ENCODE peak calls at places on chromosomes 5 and 9, in seven cellular contexts. A is stimulated activated CD4-positive, alpha-beta T cell treated with anti-CD3 and anti-CD28 coated beads, Interleukin-1b, Interleukin-23, amount 100 ng/mL, for 4 hours; Z is GM18507; H is H54; V is amniotic stem cell; O is NCI-H524; D is cardiac muscle cell. X is an unnamed sample.

GRCh38 chr5:892390-893136 is at the start of the genes BRD9 and TRIP13:
- DNase-seq in O (peak; percentile 70), A (peak; percentile 66), V (peak; percentile 53), D (peak; percentile 79), H (peak; percentile 99), Z (peak; percentile 100), X (peak; percentile 66)

GRCh38 chr9:134536101-134536900 is 105.3 kb upstream of the COL5A1 start:
- DNase-seq in V (peak; percentile 84), D (peak; percentile 80), O (no peak), A (no peak), Z (no peak), H (peak; percentile 92), X (no peak)

GRCh38 chr5:167561796-167562195 is 729.6 kb upstream of the WWC1 start:
- DNase-seq in Z (no peak), O (no peak), A (no peak), D (no peak), V (no peak), H (no peak), X (no peak)

GRCh38 chr5:122195784-122196394 is 66.5 kb downstream of the ZNF474 start:
- DNase-seq in Z (no peak), V (peak; percentile 7), D (peak; percentile 74), H (no peak), A (no peak), O (peak; percentile 14), X (peak; percentile 46)

GRCh38 chr9:115978739-115979138 is 174.9 kb upstream of the PAPPA start:
- DNase-seq in D (peak; percentile 67), V (no peak), Z (no peak), A (no peak), O (no peak), H (no peak), X (no peak)

GRCh38 chr9:28032178-28032532 is 458.9 kb upstream of the C9orf72 start:
- DNase-seq in V (no peak), H (no peak), O (peak; percentile 67), A (no peak), D (no peak), Z (no peak), X (no peak)

GRCh38 chr9:16092627-16093091 is 539.8 kb downstream of the CCDC171 start:
- DNase-seq in Z (no peak), O (no peak), H (no peak), D (peak; percentile 69), V (no peak), A (no peak), X (no peak)

GRCh38 chr5:3943803-3944202 is 348.2 kb downstream of the IRX1 start:
- DNase-seq in H (no peak), V (no peak), O (no peak), A (no peak), D (no peak), Z (no peak), X (no peak)

GRCh38 chr5:54745599-54745998 is 228.0 kb downstream of the SNX18 start:
- DNase-seq in O (no peak), D (no peak), V (no peak), A (no peak), H (no peak), Z (no peak), X (no peak)

GRCh38 chr5:142363619-142363963 is 38.8 kb upstream of the SPRY4 start:
- DNase-seq in H (no peak), O (no peak), Z (no peak), D (no peak), A (no peak), V (no peak), X (no peak)

GRCh38 chr9:22097712-22098111 is 88.6 kb upstream of the CDKN2B start:
- DNase-seq in A (no peak), V (no peak), H (no peak), Z (no peak), O (no peak), D (peak; percentile 84), X (no peak)

GRCh38 chr9:77847626-77848025 is 184.0 kb downstream of the GNAQ start:
- DNase-seq in Z (no peak), A (no peak), H (no peak), V (no peak), O (no peak), D (no peak), X (no peak)

GRCh38 chr9:137252555-137253506 is 1.7 kb downstream of the STPG3 start:
- DNase-seq in D (no peak), Z (no peak), A (no peak), H (no peak), V (no peak), O (no peak), X (no peak)

GRCh38 chr5:58025825-58026224 is 434.1 kb downstream of the PLK2 start:
- DNase-seq in D (no peak), V (no peak), O (no peak), H (no peak), A (no peak), Z (no peak), X (no peak)

GRCh38 chr9:123392802-123393201 is 36.8 kb downstream of the CRB2 start:
- DNase-seq in A (no peak), H (no peak), V (no peak), O (no peak), D (no peak), Z (no peak), X (no peak)

GRCh38 chr5:23303433-23303832 is 204.0 kb upstream of the PRDM9 start:
- DNase-seq in V (no peak), A (no peak), Z (no peak), H (no peak), D (no peak), O (no peak), X (no peak)

GRCh38 chr9:92489209-92489608 is 6.9 kb upstream of the ASPN start:
- DNase-seq in V (no peak), Z (no peak), H (peak; percentile 27), A (no peak), O (no peak), D (no peak), X (no peak)

GRCh38 chr5:161105563-161105962 is 253.6 kb upstream of the ATP10B start:
- DNase-seq in A (no peak), V (no peak), H (no peak), Z (no peak), D (no peak), O (no peak), X (no peak)

GRCh38 chr9:83956288-83957028 is 23.6 kb downstream of the HNRNPK start:
- DNase-seq in Z (peak; percentile 56), O (no peak), D (peak; percentile 74), H (no peak), V (no peak), A (no peak), X (no peak)

GRCh38 chr5:180364306-180364856 is 11.2 kb upstream of the GFPT2 start:
- DNase-seq in D (no peak), O (no peak), Z (no peak), V (no peak), H (no peak), A (no peak), X (no peak)

GRCh38 chr5:109612278-109612905 is 77.3 kb upstream of the MAN2A1 start:
- DNase-seq in A (no peak), O (no peak), D (no peak), H (no peak), V (no peak), Z (no peak), X (peak; percentile 21)

GRCh38 chr5:147746986-147747385 is 35.5 kb downstream of the JAKMIP2 start:
- DNase-seq in A (no peak), O (no peak), D (no peak), H (no peak), Z (no peak), V (no peak), X (no peak)

GRCh38 chr5:163649522-163649921 is 144.1 kb downstream of the MAT2B start:
- DNase-seq in H (no peak), O (peak; percentile 79), D (peak; percentile 60), Z (no peak), V (no peak), A (no peak), X (no peak)

GRCh38 chr5:6784481-6784880 is 71.2 kb downstream of the TENT4A start:
- DNase-seq in D (no peak), H (no peak), V (no peak), Z (no peak), O (no peak), A (no peak), X (no peak)

GRCh38 chr5:53917095-53917494 is 356.7 kb downstream of the NDUFS4 start:
- DNase-seq in D (peak; percentile 47), V (no peak), A (no peak), O (no peak), Z (no peak), H (peak; percentile 5), X (no peak)

GRCh38 chr9:129561594-129562281 is 59.2 kb downstream of the C9orf50 start:
- DNase-seq in D (peak; percentile 48), Z (no peak), V (no peak), A (no peak), H (no peak), O (no peak), X (no peak)

GRCh38 chr9:122819791-122820489 is 8.4 kb downstream of the PDCL start:
- DNase-seq in O (no peak), D (peak; percentile 53), Z (no peak), A (no peak), V (no peak), H (no peak), X (no peak)

GRCh38 chr5:76737131-76737556 is 21.2 kb downstream of the F2R start:
- DNase-seq in D (no peak), Z (no peak), H (no peak), O (no peak), A (no peak), V (no peak), X (no peak)

GRCh38 chr5:168443533-168443932 is 42.7 kb upstream of the RARS1 start:
- DNase-seq in Z (no peak), A (no peak), H (no peak), V (no peak), O (no peak), D (peak; percentile 22), X (no peak)

GRCh38 chr9:127166651-127167524 is 44.5 kb upstream of the ANGPTL2 start:
- DNase-seq in O (no peak), D (peak; percentile 37), Z (peak; percentile 62), H (peak; percentile 74), V (no peak), A (no peak), X (no peak)

GRCh38 chr9:38414040-38414723 is 10.1 kb downstream of the IGFBPL1 start:
- DNase-seq in Z (no peak), D (no peak), H (no peak), V (no peak), O (peak; percentile 99), A (no peak), X (no peak)

GRCh38 chr5:157186309-157187045 is 5.8 kb downstream of the ITK start:
- DNase-seq in H (no peak), D (no peak), O (no peak), V (no peak), A (no peak), Z (no peak), X (no peak)

GRCh38 chr9:134388289-134388808 is 62.1 kb downstream of the RXRA start:
- DNase-seq in V (no peak), D (no peak), A (no peak), O (no peak), Z (no peak), H (no peak), X (no peak)

GRCh38 chr9:80789831-80790230 is 899.5 kb downstream of the TLE1 start:
- DNase-seq in V (no peak), D (no peak), Z (no peak), O (no peak), H (no peak), A (no peak), X (no peak)

GRCh38 chr9:35696520-35697215 is 6.9 kb upstream of the TPM2 start:
- DNase-seq in D (peak; percentile 65), V (no peak), A (peak; percentile 34), Z (peak; percentile 60), O (no peak), H (peak; percentile 30), X (no peak)

GRCh38 chr5:149049371-149049781 is 13.5 kb downstream of the SH3TC2 start:
- DNase-seq in D (no peak), Z (no peak), H (no peak), O (no peak), V (no peak), A (no peak), X (no peak)

GRCh38 chr9:93083592-93084470 is 12.2 kb upstream of the CARD19 start:
- DNase-seq in Z (no peak), V (no peak), A (no peak), D (no peak), O (no peak), H (no peak), X (no peak)

GRCh38 chr5:125559296-125559695 is 812.9 kb upstream of the ZNF608 start:
- DNase-seq in Z (no peak), V (peak; percentile 65), D (peak; percentile 98), O (no peak), H (peak; percentile 21), A (no peak), X (no peak)